ENCODE peak calls at places on chromosome 22, in seven cellular contexts. P is CD4-positive, alpha-beta T cell; A is glutamatergic neuron; C is breast epithelium; E is fibroblast of lung; R is fibroblast of mammary gland; H is PC-3. G is an unnamed sample.

GRCh38 chr22:24512043-24512442 is 16.9 kb downstream of the UPB1 start:
- DNase-seq in P (no peak), A (no peak), C (no peak), E (no peak), R (no peak), H (no peak), G (no peak)

GRCh38 chr22:47382164-47382890 is 619.9 kb downstream of the TBC1D22A start:
- DNase-seq in P (no peak), A (no peak), C (no peak), E (no peak), R (no peak), H (no peak), G (no peak)

GRCh38 chr22:48415535-48415934 is 1412.1 kb downstream of the BRD1 start:
- DNase-seq in P (no peak), A (no peak), C (no peak), E (no peak), R (no peak), H (no peak), G (no peak)

GRCh38 chr22:31800065-31800464 is 46.2 kb downstream of the DEPDC5 start:
- DNase-seq in P (no peak), A (no peak), C (no peak), E (peak; percentile 56), R (peak; percentile 50), H (peak; percentile 90), G (no peak)

GRCh38 chr22:24072361-24072760 is 61.3 kb downstream of the CABIN1 start:
- DNase-seq in P (peak; percentile 11), A (no peak), C (no peak), E (no peak), R (no peak), H (no peak), G (no peak)

GRCh38 chr22:25827415-25827814 is 85.4 kb downstream of the MYO18B start:
- DNase-seq in P (no peak), A (no peak), C (no peak), E (no peak), R (no peak), H (no peak), G (no peak)

GRCh38 chr22:48489551-48490512 is 1337.8 kb downstream of the BRD1 start:
- DNase-seq in P (no peak), A (peak; percentile 46), C (no peak), E (peak; percentile 34), R (no peak), H (no peak), G (no peak)

GRCh38 chr22:36386351-36386899 is 1.3 kb downstream of the MYH9 start:
- DNase-seq in P (no peak), A (no peak), C (no peak), E (peak; percentile 44), R (no peak), H (no peak), G (no peak)

GRCh38 chr22:40161182-40161581 is 16.5 kb upstream of the TNRC6B start:
- DNase-seq in P (no peak), A (no peak), C (no peak), E (no peak), R (no peak), H (no peak), G (no peak)

GRCh38 chr22:43142881-43143562 is at the start of gene MCAT:
- DNase-seq in P (peak; percentile 83), A (peak; percentile 83), C (peak; percentile 63), E (peak; percentile 72), R (peak; percentile 61), H (peak; percentile 78), G (no peak)

GRCh38 chr22:36644333-36644757 is 59.2 kb downstream of the CACNG2 start:
- DNase-seq in P (no peak), A (no peak), C (no peak), E (peak; percentile 86), R (peak; percentile 95), H (peak; percentile 94), G (no peak)

GRCh38 chr22:35134637-35135036 is 68.7 kb downstream of the ISX start:
- DNase-seq in P (no peak), A (no peak), C (no peak), E (no peak), R (no peak), H (no peak), G (no peak)

GRCh38 chr22:47055461-47055860 is 293.0 kb downstream of the TBC1D22A start:
- DNase-seq in P (no peak), A (no peak), C (no peak), E (no peak), R (no peak), H (no peak), G (no peak)

DNA sequence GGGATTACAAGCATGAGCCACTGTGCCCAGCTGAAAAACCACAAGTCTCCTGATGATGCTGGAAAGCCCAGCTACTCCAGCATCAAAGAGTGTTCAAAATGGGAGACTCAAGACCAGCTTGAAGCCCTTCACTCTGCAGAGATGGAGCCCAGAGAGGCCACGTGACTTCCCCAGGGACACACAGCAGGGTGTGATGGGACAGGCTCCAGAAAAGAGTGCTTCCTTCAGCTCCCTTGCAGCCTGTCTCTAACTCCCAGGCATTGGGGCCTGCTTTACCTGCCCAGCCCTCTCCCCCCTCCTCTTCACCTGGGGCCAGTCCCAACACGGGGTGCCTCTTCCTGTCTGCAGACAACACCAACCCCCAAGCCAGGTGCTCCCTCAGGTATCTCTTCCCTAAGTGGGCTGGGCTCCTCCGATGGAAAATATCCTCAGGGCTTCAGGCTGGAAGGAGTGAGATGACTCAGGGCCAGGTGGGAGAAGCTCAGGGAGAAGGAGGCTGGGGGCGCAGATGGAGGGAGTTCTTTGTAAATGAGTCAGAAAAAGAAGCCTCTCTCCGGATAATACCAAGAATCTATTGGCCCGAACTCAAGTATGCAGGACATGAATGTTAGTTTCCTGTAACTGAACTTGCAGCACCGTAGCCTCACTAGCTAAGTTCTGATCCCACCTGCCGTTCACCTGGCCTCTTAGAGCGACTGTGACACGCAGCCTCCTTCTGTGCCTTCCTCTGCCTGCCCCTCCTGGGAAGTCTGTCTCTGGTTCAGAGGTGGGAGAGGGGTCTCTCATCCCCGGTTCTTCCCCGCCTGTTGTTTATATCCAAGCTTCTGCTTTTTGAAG is 326.6 kb downstream of the MN1 start:
- DNase-seq in P (no peak), A (peak; percentile 8), C (peak; percentile 78), E (peak; percentile 98), R (peak; percentile 86), H (peak; percentile 97), G (no peak)
- TF ChIP-seq CTCF in P (no peak), A (no peak), C (no peak), E (no peak), R (no peak), H (no peak), G (no peak)

GRCh38 chr22:33917744-33918406 is 2.4 kb downstream of the LARGE1 start:
- DNase-seq in P (no peak), A (no peak), C (no peak), E (peak; percentile 27), R (peak; percentile 23), H (no peak), G (no peak)
- TF ChIP-seq CTCF in P (no peak), A (no peak), C (no peak), E (peak; percentile 36), R (peak; percentile 31), H (no peak), G (peak; percentile 33)

GRCh38 chr22:50059881-50060262 is 1.8 kb upstream of the TTLL8 start:
- DNase-seq in P (no peak), A (no peak), C (no peak), E (no peak), R (no peak), H (no peak), G (no peak)

GRCh38 chr22:50060441-50061140 is 2.5 kb upstream of the TTLL8 start:
- DNase-seq in P (no peak), A (no peak), C (no peak), E (no peak), R (no peak), H (no peak), G (no peak)

GRCh38 chr22:50058338-50059184 is 463 bp upstream of the TTLL8 start:
- DNase-seq in P (no peak), A (no peak), C (no peak), E (no peak), R (no peak), H (no peak), G (no peak)

GRCh38 chr22:50057868-50058311 is at the start of gene TTLL8:
- DNase-seq in P (no peak), A (no peak), C (no peak), E (no peak), R (no peak), H (no peak), G (no peak)

DNA sequence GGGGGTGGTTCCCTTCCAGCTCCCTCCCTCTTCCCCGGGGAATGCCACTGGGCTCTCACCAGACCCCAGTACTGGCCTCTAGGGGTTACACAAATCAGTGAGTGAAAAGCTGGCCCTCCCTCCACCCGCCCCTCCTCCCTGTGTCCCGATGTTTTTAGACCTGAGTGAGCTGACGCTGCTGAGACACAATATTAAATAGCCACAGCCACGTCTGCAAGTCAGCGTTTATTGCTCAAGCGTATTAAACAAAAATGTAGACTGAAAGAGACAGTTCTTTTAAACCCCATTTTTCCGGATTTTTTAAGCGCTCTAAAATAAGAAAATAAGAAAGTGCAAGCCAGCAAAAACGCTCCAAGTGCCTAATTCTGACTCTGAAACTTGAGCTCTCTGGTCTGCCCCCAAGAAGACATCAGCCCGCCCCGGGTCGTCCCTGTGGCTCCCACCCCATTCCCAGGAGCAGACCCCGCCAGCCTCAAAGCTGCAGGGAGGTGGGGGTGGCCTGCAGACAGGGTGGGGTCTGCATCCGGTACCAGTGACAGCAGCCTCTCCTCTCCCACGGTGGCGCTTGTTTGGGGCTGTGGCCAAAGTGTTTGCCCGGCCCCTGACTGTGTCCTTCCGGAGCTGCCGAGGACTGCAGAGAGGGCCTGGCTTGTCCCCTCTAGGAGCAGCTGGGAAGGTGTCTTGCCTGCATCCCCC is 1.2 kb upstream of the TTLL8 start:
- DNase-seq in P (no peak), A (peak; percentile 52), C (no peak), E (no peak), R (peak; percentile 19), H (no peak), G (no peak)
- TF ChIP-seq CTCF in P (no peak), A (peak; percentile 31), C (no peak), E (no peak), R (no peak), H (no peak), G (no peak)

GRCh38 chr22:50357756-50358155 is 14.6 kb downstream of the PPP6R2 start:
- DNase-seq in P (no peak), A (no peak), C (no peak), E (no peak), R (no peak), H (no peak), G (no peak)

GRCh38 chr22:50363411-50364194 is 20.5 kb downstream of the PPP6R2 start:
- DNase-seq in P (no peak), A (no peak), C (no peak), E (no peak), R (no peak), H (no peak), G (no peak)

GRCh38 chr22:50361222-50361621 is 18.1 kb downstream of the PPP6R2 start:
- DNase-seq in P (no peak), A (no peak), C (no peak), E (no peak), R (no peak), H (no peak), G (no peak)

GRCh38 chr22:50361688-50362087 is 18.6 kb downstream of the PPP6R2 start:
- DNase-seq in P (no peak), A (no peak), C (no peak), E (no peak), R (no peak), H (no peak), G (no peak)

DNA sequence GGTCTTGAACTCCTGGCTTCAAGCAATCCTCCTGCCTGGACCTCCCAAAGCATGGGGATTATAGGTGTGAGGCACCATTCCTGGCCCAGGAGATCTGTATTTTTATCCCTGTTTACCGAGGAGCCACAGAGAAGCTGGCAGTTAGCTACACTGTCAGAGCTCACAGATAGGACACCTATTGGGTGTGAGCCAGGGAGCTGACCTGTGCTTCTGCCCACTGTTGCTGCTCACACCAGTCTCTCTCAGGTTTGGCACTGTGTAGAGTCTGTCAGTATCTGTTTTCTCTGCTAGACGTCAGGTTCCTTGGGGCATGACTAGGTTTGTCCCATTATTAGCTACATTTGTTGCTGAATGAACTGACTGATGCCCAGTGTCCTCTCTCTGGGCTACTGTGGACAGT is 17.5 kb downstream of the PPP6R2 start:
- DNase-seq in P (no peak), A (no peak), C (no peak), E (no peak), R (no peak), H (no peak), G (no peak)
- TF ChIP-seq CTCF in P (no peak), A (no peak), C (no peak), E (no peak), R (no peak), H (no peak), G (no peak)

G was measured in esophagus muscularis mucosa.